ENCODE peak calls at places on chromosomes 1 and 21, in ten cellular contexts. W is mesenchymal stem cell; L is psoas muscle; A is left ventricle myocardium inferior; S is CD8-positive, alpha-beta T cell; X is neural progenitor cell; K is brain microvascular endothelial cell; P is HCT116; F is AG04450; J is tibial artery. Z is an unnamed sample.

GRCh38 chr1:184191181-184191601 is 139.7 kb downstream of the TSEN15 start:
- DNase-seq in W (peak), L (peak), A (peak), S (no peak), X (peak), K (peak), P (no peak), F (peak), J (peak), Z (no peak)

GRCh38 chr1:200179781-200180160 is 152.3 kb downstream of the NR5A2 start:
- DNase-seq in W (peak), L (no peak), A (no peak), S (no peak), X (no peak), K (no peak), P (no peak), F (no peak), J (no peak), Z (no peak)

GRCh38 chr1:183568176-183569041 is 21.9 kb downstream of the NCF2 start:
- DNase-seq in W (no peak), L (no peak), A (no peak), S (no peak), X (no peak), K (peak), P (no peak), F (no peak), J (peak), Z (no peak)

GRCh38 chr1:228410015-228410414 is 3.4 kb upstream of the TRIM11 start:
- DNase-seq in W (peak), L (no peak), A (no peak), S (no peak), X (no peak), K (no peak), P (no peak), F (no peak), J (peak), Z (no peak)

GRCh38 chr1:76867342-76868130 is at the start of gene ST6GALNAC5:
- DNase-seq in W (peak), L (peak), A (no peak), S (no peak), X (peak), K (no peak), P (no peak), F (no peak), J (no peak), Z (no peak)

GRCh38 chr1:86991549-86992186 is 77.2 kb downstream of the HS2ST1 start:
- DNase-seq in W (no peak), L (no peak), A (no peak), S (no peak), X (peak), K (no peak), P (no peak), F (no peak), J (no peak), Z (no peak)

GRCh38 chr1:170866646-170867045 is 68.7 kb upstream of the MROH9 start:
- DNase-seq in W (no peak), L (no peak), A (no peak), S (no peak), X (no peak), K (no peak), P (no peak), F (no peak), J (no peak), Z (no peak)

GRCh38 chr1:21666572-21667320 is 2.4 kb downstream of the RAP1GAP start:
- DNase-seq in W (no peak), L (no peak), A (no peak), S (no peak), X (no peak), K (no peak), P (no peak), F (no peak), J (no peak), Z (peak)

GRCh38 chr1:241457421-241457820 is 62.1 kb downstream of the FH start:
- DNase-seq in W (no peak), L (no peak), A (no peak), S (no peak), X (peak), K (no peak), P (no peak), F (no peak), J (no peak), Z (no peak)

GRCh38 chr1:23619299-23620188 is 60.2 kb upstream of the ID3 start:
- DNase-seq in W (no peak), L (peak), A (no peak), S (peak), X (peak), K (no peak), P (no peak), F (no peak), J (no peak), Z (peak)

GRCh38 chr21:43866233-43866632 is 1.2 kb downstream of the AGPAT3 start:
- DNase-seq in W (peak), L (peak), A (peak), S (no peak), X (peak), K (peak), P (no peak), F (no peak), J (no peak), Z (no peak)

GRCh38 chr1:45972621-45973020 is 159.8 kb downstream of the PIK3R3 start:
- DNase-seq in W (no peak), L (no peak), A (no peak), S (no peak), X (no peak), K (no peak), P (no peak), F (no peak), J (no peak), Z (no peak)

GRCh38 chr1:224333939-224334701 is 4.1 kb upstream of the NVL start:
- DNase-seq in W (peak), L (no peak), A (no peak), S (no peak), X (no peak), K (peak), P (no peak), F (no peak), J (no peak), Z (no peak)

GRCh38 chr1:95287825-95288224 is 53.8 kb downstream of the RWDD3 start:
- DNase-seq in W (no peak), L (no peak), A (no peak), S (no peak), X (no peak), K (no peak), P (no peak), F (no peak), J (no peak), Z (no peak)

GRCh38 chr1:50023292-50024159 is at the start of gene AGBL4:
- DNase-seq in W (no peak), L (peak), A (peak), S (no peak), X (no peak), K (no peak), P (no peak), F (no peak), J (no peak), Z (peak)

GRCh38 chr1:2277741-2278488 is 49.8 kb downstream of the SKI start:
- DNase-seq in W (peak), L (peak), A (no peak), S (no peak), X (no peak), K (no peak), P (no peak), F (no peak), J (peak), Z (no peak)

GRCh38 chr1:10795305-10796021 is 983 bp downstream of the CASZ1 start:
- DNase-seq in W (peak), L (peak), A (peak), S (no peak), X (peak), K (no peak), P (no peak), F (no peak), J (no peak), Z (no peak)

GRCh38 chr1:10793129-10793651 is 3.3 kb downstream of the CASZ1 start:
- DNase-seq in W (peak), L (no peak), A (no peak), S (no peak), X (peak), K (no peak), P (no peak), F (no peak), J (no peak), Z (peak)

GRCh38 chr1:10796029-10796944 is at the start of gene CASZ1:
- DNase-seq in W (peak), L (peak), A (peak), S (no peak), X (peak), K (peak), P (peak), F (peak), J (peak), Z (peak)

GRCh38 chr1:10791117-10791951 is 5.1 kb downstream of the CASZ1 start:
- DNase-seq in W (peak), L (no peak), A (no peak), S (no peak), X (peak), K (no peak), P (no peak), F (no peak), J (no peak), Z (no peak)

DNA sequence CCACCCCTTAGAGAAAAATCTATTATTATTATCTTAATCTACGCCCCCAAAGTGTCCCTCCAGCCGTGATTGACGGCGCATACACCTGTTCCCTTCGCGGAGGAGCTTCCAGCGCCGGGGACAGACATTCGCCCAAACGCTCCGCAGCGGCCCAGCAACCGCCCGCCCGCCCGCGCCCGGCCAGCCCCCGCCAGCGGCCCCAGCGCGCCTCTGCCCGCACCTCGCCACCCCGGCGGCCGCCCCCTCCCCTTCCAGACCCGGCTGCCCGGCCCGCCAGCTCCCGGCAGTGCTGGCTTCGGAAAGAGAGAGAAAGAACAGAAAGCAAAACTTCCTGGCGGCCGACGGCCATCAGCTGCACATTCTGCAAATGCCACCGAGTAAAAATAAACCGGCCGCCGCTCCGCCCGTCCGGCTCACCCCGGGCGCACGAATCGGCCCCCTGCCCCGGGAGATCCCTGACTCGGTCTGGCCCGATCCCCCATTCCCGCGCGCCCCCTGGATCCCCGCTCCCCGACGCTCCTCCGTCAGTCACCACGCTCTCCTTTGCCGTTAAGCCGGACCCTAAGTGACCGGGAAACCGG is 1.6 kb downstream of the CASZ1 start:
- DNase-seq in W (peak), L (peak), A (peak), S (no peak), X (peak), K (no peak), P (no peak), F (no peak), J (no peak), Z (no peak)
- H3K27ac ChIP-seq in W (no peak), L (peak), A (peak), S (no peak), X (no peak), K (no peak), P (no peak), F (no peak), J (peak), Z (peak)

GRCh38 chr1:44653107-44653964 is 20.9 kb downstream of the TMEM53 start:
- DNase-seq in W (no peak), L (no peak), A (no peak), S (no peak), X (no peak), K (no peak), P (no peak), F (no peak), J (no peak), Z (no peak)

GRCh38 chr1:44654621-44655187 is 19.6 kb downstream of the TMEM53 start:
- DNase-seq in W (no peak), L (no peak), A (no peak), S (no peak), X (no peak), K (no peak), P (no peak), F (no peak), J (no peak), Z (no peak)

GRCh38 chr1:44652445-44653106 is 21.7 kb downstream of the TMEM53 start:
- DNase-seq in W (peak), L (peak), A (peak), S (peak), X (peak), K (peak), P (no peak), F (no peak), J (peak), Z (peak)

GRCh38 chr1:44659566-44659965 is 14.7 kb downstream of the TMEM53 start:
- DNase-seq in W (no peak), L (no peak), A (no peak), S (no peak), X (no peak), K (no peak), P (no peak), F (no peak), J (no peak), Z (no peak)

GRCh38 chr1:44655609-44656008 is 18.7 kb downstream of the TMEM53 start:
- DNase-seq in W (peak), L (peak), A (no peak), S (no peak), X (peak), K (no peak), P (no peak), F (no peak), J (no peak), Z (no peak)
- H3K27ac ChIP-seq in W (no peak), L (no peak), A (no peak), S (no peak), X (no peak), K (no peak), P (no peak), F (no peak), J (no peak), Z (no peak)

DNA sequence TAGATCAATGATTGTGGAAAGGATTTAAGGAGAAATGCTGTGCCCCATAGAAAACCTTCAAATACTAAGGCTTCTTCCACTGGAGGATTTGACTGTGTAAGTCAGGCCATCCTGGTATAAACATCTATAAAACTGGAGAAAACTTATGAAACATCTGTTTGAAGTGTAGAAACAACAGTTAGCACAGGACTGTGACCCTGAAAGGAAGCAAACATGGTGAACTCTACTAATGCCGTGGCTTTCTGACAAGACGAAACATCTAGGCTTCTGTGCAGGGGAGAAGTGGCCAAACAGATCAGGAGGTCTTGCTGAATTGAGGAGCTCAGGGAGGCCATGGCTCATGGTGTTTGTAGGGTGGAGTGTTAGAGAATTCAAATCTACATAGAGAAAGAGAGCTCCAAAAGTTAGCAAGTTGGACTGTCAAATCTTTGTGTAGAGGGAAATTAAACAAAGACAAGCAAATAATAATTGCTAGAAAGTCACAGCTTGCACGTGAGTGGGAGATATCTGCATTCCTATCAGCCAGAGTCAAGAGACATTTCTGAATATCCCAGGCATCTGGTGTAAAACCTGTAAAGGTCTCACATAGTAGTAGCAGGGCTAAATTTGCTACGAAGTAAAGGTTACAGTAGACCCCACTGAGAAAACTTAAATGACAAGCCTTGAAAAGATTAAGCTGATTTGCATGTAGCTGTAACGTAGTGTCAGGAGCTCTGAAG is 566.8 kb upstream of the B3GALT2 start:
- DNase-seq in W (peak), L (no peak), A (no peak), S (no peak), X (no peak), K (no peak), P (no peak), F (no peak), J (no peak), Z (no peak)
- H3K27ac ChIP-seq in W (no peak), L (no peak), A (no peak), S (no peak), X (no peak), K (no peak), P (no peak), F (no peak), J (no peak), Z (no peak)

DNA sequence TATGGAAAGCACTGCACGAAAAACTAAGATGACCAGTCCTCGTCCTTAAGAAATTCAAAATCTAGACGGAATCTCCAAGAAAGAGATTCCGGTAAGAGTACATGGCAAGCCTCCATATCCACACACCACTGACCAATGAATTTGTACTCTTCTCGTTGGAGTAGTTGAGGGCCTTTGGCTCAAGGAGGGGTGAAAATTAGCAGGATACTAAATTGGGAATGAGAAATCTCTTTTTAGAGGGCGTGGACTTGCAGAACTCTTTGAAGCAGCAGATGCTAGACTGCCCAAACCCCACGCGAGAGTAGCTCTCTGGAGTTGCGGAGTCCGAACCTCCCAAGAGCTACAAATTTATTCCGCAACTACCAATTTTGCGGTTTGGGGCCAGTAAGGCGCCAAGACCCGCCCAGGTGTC is 872 bp upstream of the PPP2R5A start:
- DNase-seq in W (no peak), L (no peak), A (no peak), S (no peak), X (no peak), K (no peak), P (no peak), F (no peak), J (no peak), Z (no peak)
- H3K27ac ChIP-seq in W (no peak), L (peak), A (peak), S (peak), X (no peak), K (peak), P (peak), F (peak), J (peak), Z (peak)

GRCh38 chr1:54546651-54547348 is 1.2 kb upstream of the ACOT11 start:
- DNase-seq in W (peak), L (no peak), A (no peak), S (no peak), X (no peak), K (no peak), P (no peak), F (no peak), J (no peak), Z (no peak)

GRCh38 chr1:54545916-54546635 is 2.0 kb upstream of the ACOT11 start:
- DNase-seq in W (no peak), L (no peak), A (no peak), S (no peak), X (no peak), K (no peak), P (no peak), F (no peak), J (no peak), Z (no peak)

GRCh38 chr1:54547601-54548388 is at the start of gene ACOT11:
- DNase-seq in W (peak), L (peak), A (peak), S (no peak), X (peak), K (no peak), P (no peak), F (no peak), J (peak), Z (peak)

GRCh38 chr1:54549181-54549924 is 1.3 kb downstream of the ACOT11 start:
- DNase-seq in W (no peak), L (peak), A (peak), S (no peak), X (no peak), K (no peak), P (no peak), F (no peak), J (no peak), Z (no peak)

GRCh38 chr1:54548389-54549044 is 489 bp downstream of the ACOT11 start:
- DNase-seq in W (no peak), L (no peak), A (no peak), S (peak), X (no peak), K (no peak), P (no peak), F (no peak), J (no peak), Z (peak)
- H3K27ac ChIP-seq in W (no peak), L (peak), A (peak), S (no peak), X (no peak), K (no peak), P (no peak), F (no peak), J (peak), Z (peak)

GRCh38 chr1:36497207-36497606 is 14.5 kb upstream of the CSF3R start:
- DNase-seq in W (no peak), L (no peak), A (no peak), S (no peak), X (no peak), K (no peak), P (no peak), F (no peak), J (no peak), Z (no peak)
- H3K27ac ChIP-seq in W (no peak), L (no peak), A (no peak), S (no peak), X (no peak), K (no peak), P (no peak), F (no peak), J (no peak), Z (no peak)

GRCh38 chr1:27348861-27349783 is 7.3 kb downstream of the SYTL1 start:
- DNase-seq in W (no peak), L (no peak), A (no peak), S (peak), X (peak), K (no peak), P (peak), F (no peak), J (no peak), Z (peak)

GRCh38 chr1:27351541-27352107 is 9.8 kb downstream of the SYTL1 start:
- DNase-seq in W (no peak), L (no peak), A (no peak), S (no peak), X (no peak), K (no peak), P (no peak), F (no peak), J (no peak), Z (no peak)

GRCh38 chr1:27349784-27350672 is 8.2 kb downstream of the SYTL1 start:
- DNase-seq in W (peak), L (peak), A (peak), S (no peak), X (peak), K (peak), P (no peak), F (peak), J (no peak), Z (peak)

GRCh38 chr1:27353166-27353565 is 11.3 kb downstream of the SYTL1 start:
- DNase-seq in W (no peak), L (no peak), A (peak), S (no peak), X (no peak), K (no peak), P (no peak), F (no peak), J (no peak), Z (no peak)

GRCh38 chr1:27350673-27351540 is 9.1 kb downstream of the SYTL1 start:
- DNase-seq in W (peak), L (peak), A (peak), S (no peak), X (peak), K (no peak), P (no peak), F (no peak), J (no peak), Z (no peak)
- H3K27ac ChIP-seq in W (no peak), L (no peak), A (peak), S (no peak), X (no peak), K (no peak), P (peak), F (no peak), J (peak), Z (no peak)

GRCh38 chr1:6674796-6675195 is 26.8 kb downstream of the DNAJC11 start:
- DNase-seq in W (no peak), L (no peak), A (no peak), S (no peak), X (no peak), K (no peak), P (no peak), F (no peak), J (no peak), Z (no peak)
- H3K27ac ChIP-seq in W (peak), L (peak), A (peak), S (no peak), X (no peak), K (no peak), P (no peak), F (no peak), J (no peak), Z (no peak)

GRCh38 chr1:174932587-174932986 is 67.2 kb upstream of the CACYBP start:
- DNase-seq in W (no peak), L (no peak), A (no peak), S (no peak), X (no peak), K (no peak), P (no peak), F (no peak), J (no peak), Z (no peak)
- H3K27ac ChIP-seq in W (no peak), L (no peak), A (no peak), S (no peak), X (no peak), K (no peak), P (no peak), F (no peak), J (no peak), Z (no peak)

DNA sequence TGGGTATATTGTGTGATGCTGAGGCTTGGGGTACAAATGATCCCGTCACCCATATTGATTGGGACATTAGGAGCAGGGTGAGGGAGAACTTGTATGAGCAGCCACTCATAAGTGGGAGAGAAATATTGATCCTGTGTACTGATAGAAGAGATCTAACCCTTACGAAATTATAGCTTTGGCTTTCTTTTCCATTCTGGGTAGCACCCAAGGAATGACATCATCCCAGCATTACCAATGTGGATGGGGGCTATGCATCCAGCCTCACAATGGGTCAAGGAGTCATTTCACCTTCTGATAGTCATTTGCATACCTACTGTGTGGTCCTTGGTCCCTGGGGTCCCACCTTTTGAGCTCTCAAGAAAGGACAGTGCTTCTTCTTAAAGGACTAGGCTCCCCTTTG is 1.9 kb upstream of the NAV1 start:
- DNase-seq in W (no peak), L (no peak), A (no peak), S (no peak), X (no peak), K (no peak), P (no peak), F (no peak), J (no peak), Z (no peak)
- H3K27ac ChIP-seq in W (peak), L (no peak), A (peak), S (no peak), X (no peak), K (peak), P (no peak), F (peak), J (peak), Z (no peak)